ENCODE peak calls at places on chromosomes 12 and 14, in five cellular contexts. One of them, this sample, is unnamed.
A peak's percentile ranks its signal among the peaks of the same experiment; 100 is the strongest.

GRCh38 chr14:31994391-31995033 is 82.6 kb upstream of the ARHGAP5 start:
- DNase-seq in frontal cortex: no peak
- DNase-seq in GM10248: no peak
- DNase-seq in cardiac muscle cell: no peak
- DNase-seq in NCI-H2081: no peak
- DNase-seq in this sample: no peak

GRCh38 chr14:20247651-20248246 is 8.7 kb downstream of the OR11H4 start:
- DNase-seq in GM10248: peak; percentile 10
- DNase-seq in NCI-H2081: no peak
- DNase-seq in frontal cortex: no peak
- DNase-seq in cardiac muscle cell: no peak
- DNase-seq in this sample: no peak

GRCh38 chr14:32224731-32225377 is 21.8 kb upstream of the RNU6-8 start:
- DNase-seq in GM10248: no peak
- DNase-seq in cardiac muscle cell: peak; percentile 40
- DNase-seq in frontal cortex: no peak
- DNase-seq in NCI-H2081: peak; percentile 51
- DNase-seq in this sample: peak; percentile 65

GRCh38 chr14:104787736-104788532 is 7.6 kb downstream of the AKT1 start:
- DNase-seq in cardiac muscle cell: no peak
- DNase-seq in NCI-H2081: peak; percentile 89
- DNase-seq in frontal cortex: no peak
- DNase-seq in GM10248: no peak
- DNase-seq in this sample: no peak

GRCh38 chr14:70140614-70141013 is 48.1 kb downstream of the SLC8A3 start:
- DNase-seq in GM10248: no peak
- DNase-seq in frontal cortex: no peak
- DNase-seq in cardiac muscle cell: no peak
- DNase-seq in NCI-H2081: no peak
- DNase-seq in this sample: no peak

GRCh38 chr12:3728686-3729085 is 24.2 kb downstream of the CRACR2A start:
- DNase-seq in frontal cortex: no peak
- DNase-seq in NCI-H2081: no peak
- DNase-seq in GM10248: no peak
- DNase-seq in cardiac muscle cell: no peak
- DNase-seq in this sample: no peak

GRCh38 chr12:14756331-14757143 is 46.7 kb downstream of the WBP11 start:
- DNase-seq in frontal cortex: no peak
- DNase-seq in GM10248: no peak
- DNase-seq in cardiac muscle cell: peak; percentile 63
- DNase-seq in NCI-H2081: no peak
- DNase-seq in this sample: no peak

GRCh38 chr12:103077108-103077773 is 119.8 kb downstream of the ASCL1 start:
- DNase-seq in GM10248: no peak
- DNase-seq in cardiac muscle cell: no peak
- DNase-seq in frontal cortex: no peak
- DNase-seq in NCI-H2081: no peak
- DNase-seq in this sample: no peak

GRCh38 chr12:6863586-6864321 is 3.6 kb upstream of the TPI1 start:
- DNase-seq in cardiac muscle cell: no peak
- DNase-seq in NCI-H2081: no peak
- DNase-seq in GM10248: no peak
- DNase-seq in frontal cortex: no peak
- DNase-seq in this sample: peak; percentile 45

GRCh38 chr12:124804011-124804621 is 59.5 kb downstream of the SCARB1 start:
- DNase-seq in cardiac muscle cell: no peak
- DNase-seq in GM10248: no peak
- DNase-seq in frontal cortex: no peak
- DNase-seq in NCI-H2081: no peak
- DNase-seq in this sample: peak; percentile 46

GRCh38 chr12:4786795-4787194 is 66.6 kb downstream of the GALNT8 start:
- DNase-seq in cardiac muscle cell: no peak
- DNase-seq in frontal cortex: no peak
- DNase-seq in GM10248: no peak
- DNase-seq in NCI-H2081: no peak
- DNase-seq in this sample: no peak

GRCh38 chr12:65308601-65309071 is 30.2 kb downstream of the MSRB3 start:
- DNase-seq in NCI-H2081: no peak
- DNase-seq in cardiac muscle cell: no peak
- DNase-seq in GM10248: no peak
- DNase-seq in frontal cortex: no peak
- DNase-seq in this sample: peak; percentile 85

GRCh38 chr12:31231611-31232360 is 94.2 kb downstream of the SINHCAF start:
- DNase-seq in cardiac muscle cell: no peak
- DNase-seq in frontal cortex: no peak
- DNase-seq in GM10248: no peak
- DNase-seq in NCI-H2081: no peak
- DNase-seq in this sample: no peak

GRCh38 chr12:9760699-9761406 is at the start of gene CD69:
- DNase-seq in frontal cortex: no peak
- DNase-seq in GM10248: peak; percentile 42
- DNase-seq in cardiac muscle cell: no peak
- DNase-seq in NCI-H2081: no peak
- DNase-seq in this sample: no peak

GRCh38 chr14:96119947-96120346 is 80.8 kb downstream of the C14orf132 start:
- DNase-seq in NCI-H2081: no peak
- DNase-seq in frontal cortex: no peak
- DNase-seq in cardiac muscle cell: no peak
- DNase-seq in GM10248: no peak
- DNase-seq in this sample: no peak

GRCh38 chr12:51976376-51977160 is 25.1 kb downstream of the ACVR1B start:
- DNase-seq in cardiac muscle cell: peak; percentile 65
- DNase-seq in frontal cortex: no peak
- DNase-seq in GM10248: no peak
- DNase-seq in NCI-H2081: no peak
- DNase-seq in this sample: peak; percentile 59

GRCh38 chr14:80491131-80491530 is 279.8 kb upstream of the DIO2 start:
- DNase-seq in cardiac muscle cell: no peak
- DNase-seq in GM10248: no peak
- DNase-seq in NCI-H2081: peak; percentile 11
- DNase-seq in frontal cortex: no peak
- DNase-seq in this sample: peak; percentile 79